ENCODE peak calls at places on chromosomes 16 and 17, in seven cellular contexts. H is tibial artery; P is effector memory CD4-positive, alpha-beta T cell; D is esophagus squamous epithelium; Z is mammary epithelial cell; S is neural progenitor cell; W is tibial nerve. V is an unnamed sample.

GRCh38 chr17:2054262-2054739 is 602 bp upstream of the HIC1 start:
- DNase-seq in H (peak; percentile 60), P (no peak), D (no peak), Z (peak; percentile 44), S (no peak), W (no peak), V (no peak)

GRCh38 chr16:73064227-73064995 is 16.5 kb upstream of the ZFHX3 start:
- DNase-seq in H (no peak), P (no peak), D (no peak), Z (peak; percentile 51), S (no peak), W (no peak), V (peak; percentile 72)

GRCh38 chr16:19559242-19559910 is 3.9 kb downstream of the VPS35L start:
- DNase-seq in H (no peak), P (no peak), D (no peak), Z (peak; percentile 20), S (peak; percentile 71), W (peak; percentile 53), V (no peak)

GRCh38 chr17:33137411-33137810 is 145.8 kb downstream of the SPACA3 start:
- DNase-seq in H (no peak), P (no peak), D (no peak), Z (no peak), S (no peak), W (no peak), V (no peak)

GRCh38 chr17:53892222-53892621 is 69.5 kb downstream of the KIF2B start:
- DNase-seq in H (no peak), P (no peak), D (no peak), Z (no peak), S (no peak), W (no peak), V (no peak)

GRCh38 chr17:48728232-48729231 is at the start of gene HOXB13:
- DNase-seq in H (no peak), P (no peak), D (no peak), Z (no peak), S (peak; percentile 74), W (no peak), V (no peak)

GRCh38 chr16:24009060-24009459 is 173.3 kb downstream of the PRKCB start:
- DNase-seq in H (no peak), P (no peak), D (no peak), Z (no peak), S (no peak), W (no peak), V (no peak)

GRCh38 chr17:41538565-41538991 is 10.5 kb upstream of the KRT19 start:
- DNase-seq in H (no peak), P (no peak), D (no peak), Z (peak; percentile 83), S (no peak), W (no peak), V (no peak)

GRCh38 chr17:33200587-33200986 is 92.5 kb downstream of the ASIC2 start:
- DNase-seq in H (no peak), P (no peak), D (no peak), Z (peak; percentile 9), S (no peak), W (no peak), V (no peak)

GRCh38 chr16:88286301-88286923 is 96.3 kb upstream of the ZNF469 start:
- DNase-seq in H (no peak), P (no peak), D (no peak), Z (no peak), S (no peak), W (no peak), V (no peak)

GRCh38 chr17:40606548-40607353 is 40.9 kb downstream of the SMARCE1 start:
- DNase-seq in H (no peak), P (no peak), D (no peak), Z (no peak), S (no peak), W (no peak), V (no peak)

GRCh38 chr16:65895906-65896305 is 470.6 kb upstream of the CDH5 start:
- DNase-seq in H (no peak), P (no peak), D (no peak), Z (no peak), S (no peak), W (no peak), V (no peak)

GRCh38 chr17:10192500-10192899 is 5.9 kb downstream of the GAS7 start:
- DNase-seq in H (no peak), P (no peak), D (no peak), Z (no peak), S (no peak), W (no peak), V (no peak)

GRCh38 chr17:57281887-57282653 is 25.7 kb downstream of the MSI2 start:
- DNase-seq in H (no peak), P (no peak), D (no peak), Z (no peak), S (no peak), W (no peak), V (no peak)

DNA sequence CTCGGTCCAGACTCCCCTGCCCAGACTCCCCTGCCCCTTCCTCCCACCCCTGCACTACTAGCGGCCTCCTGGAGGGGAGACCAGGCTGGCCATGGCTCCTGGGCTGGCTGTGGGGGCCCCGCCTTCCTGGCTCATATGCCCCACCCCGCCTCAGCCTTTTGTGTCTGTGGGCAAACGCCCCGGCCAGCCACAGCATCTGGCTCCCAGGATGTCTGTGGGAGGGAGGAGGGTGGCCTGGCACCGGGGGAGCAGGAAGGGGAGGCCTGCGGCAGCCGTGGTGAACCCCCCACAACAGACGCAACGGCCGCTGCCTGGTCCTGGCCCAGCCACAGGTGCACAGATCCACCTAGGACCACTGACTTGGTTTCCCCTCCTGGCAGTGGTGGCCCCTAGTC is 32.9 kb downstream of the BAHCC1 start:
- DNase-seq in H (no peak), P (no peak), D (no peak), Z (no peak), S (no peak), W (no peak), V (no peak)
- H3K27ac ChIP-seq in H (peak overlapping the region; percentile 70), P (no peak overlapping the region), D (peak overlapping the region; percentile 17), Z (no peak overlapping the region), S (no peak overlapping the region), W (no peak overlapping the region), V (no peak overlapping the region)

GRCh38 chr17:75350029-75350428 is 55.4 kb downstream of the GRB2 start:
- DNase-seq in H (no peak), P (no peak), D (no peak), Z (no peak), S (no peak), W (no peak), V (no peak)

GRCh38 chr17:75350706-75351105 is 54.8 kb downstream of the GRB2 start:
- DNase-seq in H (no peak), P (no peak), D (no peak), Z (no peak), S (peak; percentile 65), W (no peak), V (no peak)

GRCh38 chr17:75353176-75353575 is 52.3 kb downstream of the GRB2 start:
- DNase-seq in H (no peak), P (no peak), D (no peak), Z (no peak), S (no peak), W (no peak), V (no peak)

GRCh38 chr17:75349589-75349988 is 55.9 kb downstream of the GRB2 start:
- DNase-seq in H (no peak), P (no peak), D (no peak), Z (no peak), S (no peak), W (no peak), V (no peak)

GRCh38 chr17:75352079-75352569 is 53.4 kb downstream of the GRB2 start:
- DNase-seq in H (no peak), P (no peak), D (no peak), Z (peak; percentile 64), S (peak; percentile 21), W (no peak), V (peak; percentile 18)
- H3K27me3 ChIP-seq in H (no peaks in the 10 kb centered on the region), P (no peaks in the 10 kb centered on the region), D (no peaks in the 10 kb centered on the region), Z (no peaks in the 10 kb centered on the region), S (no peaks in the 10 kb centered on the region), W (no peaks in the 10 kb centered on the region), V (no peaks in the 10 kb centered on the region)

GRCh38 chr17:76557368-76558209 is 17.7 kb downstream of the PRCD start:
- DNase-seq in H (peak; percentile 94), P (peak; percentile 85), D (peak; percentile 73), Z (peak; percentile 93), S (peak; percentile 98), W (peak; percentile 96), V (peak; percentile 98)

GRCh38 chr17:76560877-76561221 is 21.0 kb downstream of the PRCD start:
- DNase-seq in H (no peak), P (no peak), D (no peak), Z (no peak), S (no peak), W (no peak), V (no peak)

GRCh38 chr17:76560036-76560876 is 20.4 kb downstream of the PRCD start:
- DNase-seq in H (no peak), P (no peak), D (no peak), Z (no peak), S (no peak), W (no peak), V (no peak)

GRCh38 chr17:76556759-76557367 is 17.0 kb downstream of the PRCD start:
- DNase-seq in H (no peak), P (peak; percentile 42), D (no peak), Z (peak; percentile 66), S (peak; percentile 25), W (no peak), V (peak; percentile 56)

DNA sequence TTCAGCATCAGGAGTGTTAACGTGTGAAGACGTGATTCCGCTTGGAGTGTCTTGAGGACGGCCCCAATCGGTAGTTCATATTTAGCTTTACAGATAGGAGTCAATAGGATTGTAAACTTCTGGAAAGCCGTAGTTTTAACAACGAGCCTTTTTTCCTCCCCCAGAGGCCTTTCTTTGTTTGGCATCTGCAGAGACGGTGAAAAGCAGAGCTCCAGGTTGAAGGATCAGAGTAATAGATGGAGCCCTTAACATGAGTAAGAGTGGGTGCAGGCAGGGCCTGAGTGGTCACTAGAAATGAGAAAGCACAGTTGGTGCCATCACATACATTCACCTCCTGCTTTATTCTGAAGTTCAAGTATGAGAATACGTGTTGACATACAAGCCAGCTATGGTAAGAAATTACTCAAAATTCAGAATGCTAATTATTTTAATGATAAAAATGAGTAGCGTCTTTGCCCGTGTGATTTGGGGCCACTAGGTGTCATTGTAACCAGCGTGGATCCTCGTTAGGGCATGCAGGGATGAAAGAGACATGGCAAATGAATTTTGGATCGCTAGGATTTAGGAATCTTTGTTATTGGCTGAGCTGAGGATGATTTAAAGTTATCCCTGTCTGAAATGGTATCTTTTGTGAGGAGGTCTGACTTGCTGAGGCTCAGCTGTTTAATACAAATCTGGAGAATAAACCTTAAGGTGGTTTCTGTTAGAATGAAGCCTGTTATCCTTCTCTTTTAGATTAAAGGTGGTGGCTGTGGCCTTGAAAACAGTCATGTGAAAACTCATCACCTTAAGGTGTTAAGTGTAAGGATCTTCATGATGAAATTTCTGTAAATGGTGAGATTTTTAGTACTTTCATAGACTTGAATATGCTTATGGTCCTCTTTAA is 18.6 kb downstream of the PRCD start:
- DNase-seq in H (no peak), P (no peak), D (no peak), Z (no peak), S (peak; percentile 43), W (no peak), V (no peak)
- H3K27ac ChIP-seq in H (peak overlapping the region; percentile 81), P (peak overlapping the region; percentile 96), D (peak overlapping the region; percentile 94), Z (peak overlapping the region; percentile 95), S (no peak overlapping the region), W (peak overlapping the region; percentile 82), V (peak overlapping the region; percentile 91)

DNA sequence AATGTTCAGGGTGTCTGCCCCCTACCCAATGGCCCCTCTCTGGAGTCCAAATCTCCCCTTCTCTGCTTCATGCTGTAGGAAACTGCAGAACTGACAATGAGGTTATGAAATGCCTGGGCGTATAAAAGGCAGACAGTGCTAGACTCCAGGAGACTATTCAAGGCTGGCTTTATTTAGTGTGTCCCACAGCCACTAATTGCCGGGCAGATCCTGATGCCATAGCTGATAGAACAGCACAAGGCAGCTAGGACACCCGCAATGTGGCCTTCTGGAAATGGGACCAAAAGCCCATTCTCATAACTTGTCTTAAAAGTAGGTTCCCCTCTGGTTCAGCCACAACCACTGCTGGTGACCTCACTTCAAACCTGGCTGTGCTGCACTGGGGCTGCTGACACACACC is 28.5 kb upstream of the CD300E start:
- DNase-seq in H (no peak), P (no peak), D (no peak), Z (no peak), S (no peak), W (no peak), V (no peak)
- H3K27me3 ChIP-seq in H (no peaks in the 10 kb centered on the region), P (peaks cover 12% of the 10 kb centered on the region), D (no peaks in the 10 kb centered on the region), Z (peaks cover 12% of the 10 kb centered on the region), S (peaks cover 84% of the 10 kb centered on the region), W (no peaks in the 10 kb centered on the region), V (peaks cover 7% of the 10 kb centered on the region)